ENCODE peak calls at places on chromosomes 3 and 15, in five cellular contexts. One of them, this sample, is unnamed.

GRCh38 chr3:120473389-120473788 is 22.6 kb upstream of the FSTL1 start:
- DNase-seq in AG09309: no peak
- DNase-seq in breast epithelium: no peak
- DNase-seq in activated T-cell treated with anti-CD3 and anti-CD28 coated beads for 24 hours: no peak
- DNase-seq in MCF 10A: no peak
- DNase-seq in this sample: no peak

GRCh38 chr15:80061581-80061980 is 2.1 kb downstream of the ZFAND6 start:
- DNase-seq in activated T-cell treated with anti-CD3 and anti-CD28 coated beads for 24 hours: no peak
- DNase-seq in MCF 10A: peak
- DNase-seq in AG09309: no peak
- DNase-seq in breast epithelium: no peak
- DNase-seq in this sample: no peak

GRCh38 chr15:98347001-98347400 is 301.3 kb upstream of the IGF1R start:
- DNase-seq in breast epithelium: no peak
- DNase-seq in AG09309: no peak
- DNase-seq in activated T-cell treated with anti-CD3 and anti-CD28 coated beads for 24 hours: no peak
- DNase-seq in MCF 10A: no peak
- DNase-seq in this sample: no peak

GRCh38 chr3:6491768-6492167 is 369.1 kb upstream of the GRM7 start:
- DNase-seq in activated T-cell treated with anti-CD3 and anti-CD28 coated beads for 24 hours: no peak
- DNase-seq in MCF 10A: no peak
- DNase-seq in breast epithelium: no peak
- DNase-seq in AG09309: no peak
- DNase-seq in this sample: no peak

GRCh38 chr15:32688151-32688639 is 29.6 kb upstream of the GREM1 start:
- DNase-seq in AG09309: no peak
- DNase-seq in activated T-cell treated with anti-CD3 and anti-CD28 coated beads for 24 hours: no peak
- DNase-seq in MCF 10A: peak
- DNase-seq in breast epithelium: no peak
- DNase-seq in this sample: no peak

GRCh38 chr3:8593022-8593817 is 51.4 kb downstream of the SSUH2 start:
- DNase-seq in activated T-cell treated with anti-CD3 and anti-CD28 coated beads for 24 hours: no peak
- DNase-seq in AG09309: no peak
- DNase-seq in breast epithelium: no peak
- DNase-seq in MCF 10A: no peak
- DNase-seq in this sample: no peak

GRCh38 chr3:48536116-48536515 is 20.5 kb downstream of the PFKFB4 start:
- DNase-seq in breast epithelium: no peak
- DNase-seq in AG09309: no peak
- DNase-seq in activated T-cell treated with anti-CD3 and anti-CD28 coated beads for 24 hours: no peak
- DNase-seq in MCF 10A: no peak
- DNase-seq in this sample: no peak

GRCh38 chr3:172307143-172307560 is 141.1 kb downstream of the GHSR start:
- DNase-seq in AG09309: no peak
- DNase-seq in activated T-cell treated with anti-CD3 and anti-CD28 coated beads for 24 hours: no peak
- DNase-seq in MCF 10A: peak
- DNase-seq in breast epithelium: no peak
- DNase-seq in this sample: no peak

GRCh38 chr15:80549191-80549590 is 145.0 kb downstream of the ARNT2 start:
- DNase-seq in activated T-cell treated with anti-CD3 and anti-CD28 coated beads for 24 hours: no peak
- DNase-seq in AG09309: peak
- DNase-seq in breast epithelium: no peak
- DNase-seq in MCF 10A: peak
- DNase-seq in this sample: no peak